ENCODE peak calls at places on chromosomes 16 and 17, in four cellular contexts. J is RWPE1; N is stimulated activated CD4-positive, alpha-beta T cell treated with anti-CD3 and anti-CD28 coated beads, Interleukin-2, amount 100 ng/mL, for 24 hours; F is omental fat pad. B is an unnamed sample.
A peak's percentile ranks its signal among the peaks of the same experiment; 100 is the strongest.

GRCh38 chr17:2815781-2816185 is 19.5 kb downstream of the RAP1GAP2 start:
- DNase-seq in N (no peak), F (no peak), J (no peak), B (no peak)

GRCh38 chr17:37117743-37118142 is 169.0 kb downstream of the AATF start:
- DNase-seq in J (no peak), F (no peak), N (no peak), B (no peak)

GRCh38 chr16:29876578-29877249 is 13.7 kb upstream of the CDIPT start:
- DNase-seq in J (no peak), N (peak; percentile 63), F (no peak), B (peak; percentile 21)

GRCh38 chr16:84508502-84508901 is 4.0 kb upstream of the MEAK7 start:
- DNase-seq in F (no peak), N (no peak), J (no peak), B (peak; percentile 21)

GRCh38 chr16:84518804-84519341 is 14.4 kb upstream of the MEAK7 start:
- DNase-seq in J (no peak), N (no peak), F (no peak), B (peak; percentile 75)

GRCh38 chr17:60640503-60640902 is 37.1 kb upstream of the BCAS3 start:
- DNase-seq in F (no peak), N (no peak), J (no peak), B (no peak)

GRCh38 chr17:53032861-53033271 is 789.9 kb upstream of the KIF2B start:
- DNase-seq in F (no peak), N (no peak), J (peak; percentile 6), B (no peak)

GRCh38 chr17:83064021-83064731 is 15.2 kb upstream of the METRNL start:
- DNase-seq in F (peak; percentile 17), N (no peak), J (no peak), B (peak; percentile 5)

GRCh38 chr17:35345926-35346771 is 27.3 kb downstream of the SLFN11 start:
- DNase-seq in N (peak; percentile 44), J (no peak), F (peak; percentile 34), B (no peak)

GRCh38 chr17:29617481-29618271 is 5.0 kb downstream of the CORO6 start:
- DNase-seq in F (no peak), N (peak; percentile 91), J (no peak), B (peak; percentile 88)

GRCh38 chr16:30649725-30650368 is 913 bp upstream of the PRR14 start:
- DNase-seq in F (no peak), J (no peak), N (peak; percentile 40), B (peak; percentile 41)

GRCh38 chr16:2819939-2820835 is 3.1 kb downstream of the PRSS21 start:
- DNase-seq in J (no peak), N (no peak), F (no peak), B (no peak)

GRCh38 chr17:35713069-35713728 is 18.2 kb upstream of the RASL10B start:
- DNase-seq in J (no peak), F (peak; percentile 31), N (no peak), B (no peak)

GRCh38 chr17:48100591-48101011 is 677 bp downstream of the CBX1 start:
- DNase-seq in J (peak; percentile 67), N (no peak), F (peak; percentile 31), B (no peak)

GRCh38 chr17:44002141-44002848 is 2.1 kb upstream of the NAGS start:
- DNase-seq in F (no peak), N (no peak), J (peak; percentile 29), B (no peak)

GRCh38 chr16:50839356-50839755 is 97.5 kb downstream of the CYLD start:
- DNase-seq in N (no peak), F (no peak), J (no peak), B (no peak)

GRCh38 chr16:50368410-50369132 is at the start of gene BRD7:
- DNase-seq in F (no peak), J (peak; percentile 77), N (peak; percentile 67), B (peak; percentile 77)

GRCh38 chr16:10386517-10387377 is 886 bp downstream of the ATF7IP2 start:
- DNase-seq in F (no peak), N (no peak), J (no peak), B (no peak)

GRCh38 chr17:32528825-32529224 is 42.0 kb downstream of the CDK5R1 start:
- DNase-seq in F (no peak), N (no peak), J (no peak), B (no peak)

GRCh38 chr17:40313660-40314556 is 4.9 kb downstream of the RARA start:
- DNase-seq in J (no peak), F (no peak), N (no peak), B (no peak)

GRCh38 chr17:17077861-17078732 is 35.8 kb downstream of the MPRIP start:
- DNase-seq in F (no peak), J (no peak), N (no peak), B (no peak)

GRCh38 chr17:70608957-70609356 is 439.6 kb downstream of the KCNJ2 start:
- DNase-seq in J (no peak), F (no peak), N (no peak), B (no peak)

GRCh38 chr16:28845173-28846079 is 722 bp downstream of the TUFM start:
- DNase-seq in F (no peak), N (peak; percentile 54), J (no peak), B (no peak)

GRCh38 chr17:59401725-59402124 is 70.3 kb downstream of the YPEL2 start:
- DNase-seq in N (no peak), J (no peak), F (no peak), B (no peak)

B was measured in stimulated activated naive CD8-positive, alpha-beta T cell treated with anti-CD3 and anti-CD28 coated beads, Interleukin-15, amount 100 ng/mL, for 72 hours.